ENCODE peak calls at places on chromosomes 6 and 20, in nine cellular contexts. One of them, this sample, is unnamed.

GRCh38 chr6:129875610-129876515 is 14.7 kb upstream of the TMEM244 start:
- DNase-seq in SHP77: no peak
- DNase-seq in progenitor cell of endocrine pancreas: no peak
- DNase-seq in iPS DF 6.9: no peak
- DNase-seq in activated T-cell treated with anti-CD3 and anti-CD28 coated beads for 1 hour: no peak
- DNase-seq in activated T-helper 1 cell treated with anti-CD3 and anti-CD28 coated beads, Interleukin-2, amount 50 U/mL, for 16 hours: no peak
- DNase-seq in NCI-H2081 treated with DMSO at 0.1 percent for 48 hours: no peak
- DNase-seq in ureter: no peak
- DNase-seq in endodermal cell: no peak
- DNase-seq in this sample: no peak

GRCh38 chr20:44805991-44806729 is 4.2 kb downstream of the RIMS4 start:
- DNase-seq in ureter: peak
- DNase-seq in SHP77: no peak
- DNase-seq in activated T-helper 1 cell treated with anti-CD3 and anti-CD28 coated beads, Interleukin-2, amount 50 U/mL, for 16 hours: no peak
- DNase-seq in activated T-cell treated with anti-CD3 and anti-CD28 coated beads for 1 hour: no peak
- DNase-seq in progenitor cell of endocrine pancreas: no peak
- DNase-seq in iPS DF 6.9: peak
- DNase-seq in NCI-H2081 treated with DMSO at 0.1 percent for 48 hours: no peak
- DNase-seq in endodermal cell: peak
- DNase-seq in this sample: no peak

GRCh38 chr20:60115452-60115851 is 157.2 kb downstream of the CDH26 start:
- DNase-seq in iPS DF 6.9: no peak
- DNase-seq in SHP77: no peak
- DNase-seq in endodermal cell: no peak
- DNase-seq in progenitor cell of endocrine pancreas: no peak
- DNase-seq in activated T-helper 1 cell treated with anti-CD3 and anti-CD28 coated beads, Interleukin-2, amount 50 U/mL, for 16 hours: no peak
- DNase-seq in activated T-cell treated with anti-CD3 and anti-CD28 coated beads for 1 hour: no peak
- DNase-seq in ureter: no peak
- DNase-seq in NCI-H2081 treated with DMSO at 0.1 percent for 48 hours: no peak
- DNase-seq in this sample: no peak

GRCh38 chr6:53369051-53369450 is 20.3 kb upstream of the ELOVL5 start:
- DNase-seq in SHP77: no peak
- DNase-seq in activated T-helper 1 cell treated with anti-CD3 and anti-CD28 coated beads, Interleukin-2, amount 50 U/mL, for 16 hours: no peak
- DNase-seq in ureter: no peak
- DNase-seq in progenitor cell of endocrine pancreas: no peak
- DNase-seq in activated T-cell treated with anti-CD3 and anti-CD28 coated beads for 1 hour: no peak
- DNase-seq in iPS DF 6.9: no peak
- DNase-seq in NCI-H2081 treated with DMSO at 0.1 percent for 48 hours: no peak
- DNase-seq in endodermal cell: no peak
- DNase-seq in this sample: no peak

GRCh38 chr6:133128191-133128590 is 113.0 kb upstream of the EYA4 start:
- DNase-seq in iPS DF 6.9: no peak
- DNase-seq in endodermal cell: no peak
- DNase-seq in activated T-helper 1 cell treated with anti-CD3 and anti-CD28 coated beads, Interleukin-2, amount 50 U/mL, for 16 hours: no peak
- DNase-seq in ureter: no peak
- DNase-seq in activated T-cell treated with anti-CD3 and anti-CD28 coated beads for 1 hour: no peak
- DNase-seq in SHP77: no peak
- DNase-seq in NCI-H2081 treated with DMSO at 0.1 percent for 48 hours: no peak
- DNase-seq in progenitor cell of endocrine pancreas: no peak
- DNase-seq in this sample: no peak

GRCh38 chr6:41706876-41707564 is 28.4 kb downstream of the TFEB start:
- DNase-seq in NCI-H2081 treated with DMSO at 0.1 percent for 48 hours: no peak
- DNase-seq in ureter: no peak
- DNase-seq in endodermal cell: no peak
- DNase-seq in activated T-cell treated with anti-CD3 and anti-CD28 coated beads for 1 hour: no peak
- DNase-seq in iPS DF 6.9: no peak
- DNase-seq in SHP77: no peak
- DNase-seq in activated T-helper 1 cell treated with anti-CD3 and anti-CD28 coated beads, Interleukin-2, amount 50 U/mL, for 16 hours: no peak
- DNase-seq in progenitor cell of endocrine pancreas: no peak
- DNase-seq in this sample: no peak

GRCh38 chr6:42451595-42452170 is at the start of gene TRERF1:
- DNase-seq in NCI-H2081 treated with DMSO at 0.1 percent for 48 hours: peak
- DNase-seq in SHP77: peak
- DNase-seq in iPS DF 6.9: no peak
- DNase-seq in progenitor cell of endocrine pancreas: peak
- DNase-seq in ureter: peak
- DNase-seq in activated T-cell treated with anti-CD3 and anti-CD28 coated beads for 1 hour: peak
- DNase-seq in activated T-helper 1 cell treated with anti-CD3 and anti-CD28 coated beads, Interleukin-2, amount 50 U/mL, for 16 hours: peak
- DNase-seq in endodermal cell: peak
- DNase-seq in this sample: peak

GRCh38 chr6:78701407-78701806 is 165.9 kb upstream of the IRAK1BP1 start:
- DNase-seq in SHP77: no peak
- DNase-seq in endodermal cell: no peak
- DNase-seq in progenitor cell of endocrine pancreas: no peak
- DNase-seq in iPS DF 6.9: no peak
- DNase-seq in activated T-cell treated with anti-CD3 and anti-CD28 coated beads for 1 hour: no peak
- DNase-seq in NCI-H2081 treated with DMSO at 0.1 percent for 48 hours: no peak
- DNase-seq in activated T-helper 1 cell treated with anti-CD3 and anti-CD28 coated beads, Interleukin-2, amount 50 U/mL, for 16 hours: no peak
- DNase-seq in ureter: no peak
- DNase-seq in this sample: no peak

GRCh38 chr20:49754596-49754995 is 40.9 kb upstream of the B4GALT5 start:
- DNase-seq in iPS DF 6.9: no peak
- DNase-seq in activated T-helper 1 cell treated with anti-CD3 and anti-CD28 coated beads, Interleukin-2, amount 50 U/mL, for 16 hours: no peak
- DNase-seq in SHP77: no peak
- DNase-seq in endodermal cell: no peak
- DNase-seq in NCI-H2081 treated with DMSO at 0.1 percent for 48 hours: no peak
- DNase-seq in activated T-cell treated with anti-CD3 and anti-CD28 coated beads for 1 hour: no peak
- DNase-seq in ureter: no peak
- DNase-seq in progenitor cell of endocrine pancreas: no peak
- DNase-seq in this sample: no peak

GRCh38 chr20:58755751-58756524 is 63.3 kb downstream of the NPEPL1 start:
- DNase-seq in activated T-helper 1 cell treated with anti-CD3 and anti-CD28 coated beads, Interleukin-2, amount 50 U/mL, for 16 hours: no peak
- DNase-seq in SHP77: no peak
- DNase-seq in progenitor cell of endocrine pancreas: no peak
- DNase-seq in iPS DF 6.9: no peak
- DNase-seq in ureter: no peak
- DNase-seq in activated T-cell treated with anti-CD3 and anti-CD28 coated beads for 1 hour: no peak
- DNase-seq in endodermal cell: peak
- DNase-seq in NCI-H2081 treated with DMSO at 0.1 percent for 48 hours: no peak
- DNase-seq in this sample: no peak

GRCh38 chr6:170405311-170405975 is 98.9 kb downstream of the FAM120B start:
- DNase-seq in NCI-H2081 treated with DMSO at 0.1 percent for 48 hours: no peak
- DNase-seq in activated T-helper 1 cell treated with anti-CD3 and anti-CD28 coated beads, Interleukin-2, amount 50 U/mL, for 16 hours: no peak
- DNase-seq in ureter: no peak
- DNase-seq in iPS DF 6.9: no peak
- DNase-seq in activated T-cell treated with anti-CD3 and anti-CD28 coated beads for 1 hour: no peak
- DNase-seq in endodermal cell: no peak
- DNase-seq in SHP77: no peak
- DNase-seq in progenitor cell of endocrine pancreas: no peak
- DNase-seq in this sample: no peak

GRCh38 chr20:18388860-18389259 is 78.0 kb downstream of the DZANK1 start:
- DNase-seq in progenitor cell of endocrine pancreas: no peak
- DNase-seq in activated T-cell treated with anti-CD3 and anti-CD28 coated beads for 1 hour: no peak
- DNase-seq in NCI-H2081 treated with DMSO at 0.1 percent for 48 hours: no peak
- DNase-seq in endodermal cell: no peak
- DNase-seq in SHP77: no peak
- DNase-seq in iPS DF 6.9: no peak
- DNase-seq in ureter: no peak
- DNase-seq in activated T-helper 1 cell treated with anti-CD3 and anti-CD28 coated beads, Interleukin-2, amount 50 U/mL, for 16 hours: no peak
- DNase-seq in this sample: no peak

GRCh38 chr20:4812216-4812615 is 90.5 kb downstream of the PRND start:
- DNase-seq in ureter: no peak
- DNase-seq in endodermal cell: no peak
- DNase-seq in iPS DF 6.9: no peak
- DNase-seq in activated T-helper 1 cell treated with anti-CD3 and anti-CD28 coated beads, Interleukin-2, amount 50 U/mL, for 16 hours: no peak
- DNase-seq in NCI-H2081 treated with DMSO at 0.1 percent for 48 hours: no peak
- DNase-seq in activated T-cell treated with anti-CD3 and anti-CD28 coated beads for 1 hour: no peak
- DNase-seq in progenitor cell of endocrine pancreas: no peak
- DNase-seq in SHP77: no peak
- DNase-seq in this sample: no peak

GRCh38 chr6:151060096-151060741 is 179.5 kb upstream of the AKAP12 start:
- DNase-seq in activated T-helper 1 cell treated with anti-CD3 and anti-CD28 coated beads, Interleukin-2, amount 50 U/mL, for 16 hours: no peak
- DNase-seq in endodermal cell: no peak
- DNase-seq in SHP77: no peak
- DNase-seq in NCI-H2081 treated with DMSO at 0.1 percent for 48 hours: no peak
- DNase-seq in activated T-cell treated with anti-CD3 and anti-CD28 coated beads for 1 hour: no peak
- DNase-seq in iPS DF 6.9: no peak
- DNase-seq in ureter: no peak
- DNase-seq in progenitor cell of endocrine pancreas: no peak
- DNase-seq in this sample: no peak

GRCh38 chr6:14917101-14917500 is 328.8 kb upstream of the JARID2 start:
- DNase-seq in progenitor cell of endocrine pancreas: no peak
- DNase-seq in SHP77: no peak
- DNase-seq in iPS DF 6.9: no peak
- DNase-seq in ureter: no peak
- DNase-seq in activated T-helper 1 cell treated with anti-CD3 and anti-CD28 coated beads, Interleukin-2, amount 50 U/mL, for 16 hours: no peak
- DNase-seq in NCI-H2081 treated with DMSO at 0.1 percent for 48 hours: no peak
- DNase-seq in activated T-cell treated with anti-CD3 and anti-CD28 coated beads for 1 hour: no peak
- DNase-seq in endodermal cell: no peak
- DNase-seq in this sample: no peak

GRCh38 chr6:25713802-25714201 is 40.7 kb upstream of the SLC17A4 start:
- DNase-seq in SHP77: no peak
- DNase-seq in iPS DF 6.9: no peak
- DNase-seq in NCI-H2081 treated with DMSO at 0.1 percent for 48 hours: peak
- DNase-seq in activated T-helper 1 cell treated with anti-CD3 and anti-CD28 coated beads, Interleukin-2, amount 50 U/mL, for 16 hours: no peak
- DNase-seq in endodermal cell: no peak
- DNase-seq in ureter: no peak
- DNase-seq in activated T-cell treated with anti-CD3 and anti-CD28 coated beads for 1 hour: no peak
- DNase-seq in progenitor cell of endocrine pancreas: no peak
- DNase-seq in this sample: peak

GRCh38 chr20:38658879-38659612 is 57.4 kb downstream of the ARHGAP40 start:
- DNase-seq in SHP77: peak
- DNase-seq in endodermal cell: peak
- DNase-seq in NCI-H2081 treated with DMSO at 0.1 percent for 48 hours: peak
- DNase-seq in activated T-helper 1 cell treated with anti-CD3 and anti-CD28 coated beads, Interleukin-2, amount 50 U/mL, for 16 hours: peak
- DNase-seq in progenitor cell of endocrine pancreas: peak
- DNase-seq in ureter: no peak
- DNase-seq in activated T-cell treated with anti-CD3 and anti-CD28 coated beads for 1 hour: no peak
- DNase-seq in iPS DF 6.9: no peak
- DNase-seq in this sample: no peak

GRCh38 chr6:20217476-20217855 is 5.2 kb upstream of the MBOAT1 start:
- DNase-seq in activated T-cell treated with anti-CD3 and anti-CD28 coated beads for 1 hour: no peak
- DNase-seq in SHP77: no peak
- DNase-seq in NCI-H2081 treated with DMSO at 0.1 percent for 48 hours: no peak
- DNase-seq in iPS DF 6.9: no peak
- DNase-seq in progenitor cell of endocrine pancreas: no peak
- DNase-seq in endodermal cell: no peak
- DNase-seq in ureter: no peak
- DNase-seq in activated T-helper 1 cell treated with anti-CD3 and anti-CD28 coated beads, Interleukin-2, amount 50 U/mL, for 16 hours: no peak
- DNase-seq in this sample: no peak

GRCh38 chr20:44651507-44652373 is at the start of gene ADA:
- DNase-seq in endodermal cell: peak
- DNase-seq in ureter: no peak
- DNase-seq in SHP77: peak
- DNase-seq in activated T-helper 1 cell treated with anti-CD3 and anti-CD28 coated beads, Interleukin-2, amount 50 U/mL, for 16 hours: peak
- DNase-seq in NCI-H2081 treated with DMSO at 0.1 percent for 48 hours: no peak
- DNase-seq in activated T-cell treated with anti-CD3 and anti-CD28 coated beads for 1 hour: peak
- DNase-seq in progenitor cell of endocrine pancreas: peak
- DNase-seq in iPS DF 6.9: no peak
- DNase-seq in this sample: no peak

GRCh38 chr6:42978487-42978792 is 541 bp downstream of the PEX6 start:
- DNase-seq in progenitor cell of endocrine pancreas: peak
- DNase-seq in iPS DF 6.9: no peak
- DNase-seq in ureter: no peak
- DNase-seq in activated T-cell treated with anti-CD3 and anti-CD28 coated beads for 1 hour: no peak
- DNase-seq in endodermal cell: peak
- DNase-seq in activated T-helper 1 cell treated with anti-CD3 and anti-CD28 coated beads, Interleukin-2, amount 50 U/mL, for 16 hours: no peak
- DNase-seq in NCI-H2081 treated with DMSO at 0.1 percent for 48 hours: no peak
- DNase-seq in SHP77: peak
- DNase-seq in this sample: no peak

GRCh38 chr6:53854843-53855567 is 60.2 kb downstream of the LRRC1 start:
- DNase-seq in ureter: no peak
- DNase-seq in activated T-helper 1 cell treated with anti-CD3 and anti-CD28 coated beads, Interleukin-2, amount 50 U/mL, for 16 hours: no peak
- DNase-seq in iPS DF 6.9: no peak
- DNase-seq in activated T-cell treated with anti-CD3 and anti-CD28 coated beads for 1 hour: no peak
- DNase-seq in endodermal cell: no peak
- DNase-seq in progenitor cell of endocrine pancreas: no peak
- DNase-seq in SHP77: no peak
- DNase-seq in NCI-H2081 treated with DMSO at 0.1 percent for 48 hours: no peak
- DNase-seq in this sample: no peak

GRCh38 chr6:141309295-141309694 is 823.4 kb upstream of the GJE1 start:
- DNase-seq in SHP77: no peak
- DNase-seq in activated T-cell treated with anti-CD3 and anti-CD28 coated beads for 1 hour: no peak
- DNase-seq in endodermal cell: no peak
- DNase-seq in NCI-H2081 treated with DMSO at 0.1 percent for 48 hours: no peak
- DNase-seq in activated T-helper 1 cell treated with anti-CD3 and anti-CD28 coated beads, Interleukin-2, amount 50 U/mL, for 16 hours: no peak
- DNase-seq in iPS DF 6.9: no peak
- DNase-seq in ureter: no peak
- DNase-seq in progenitor cell of endocrine pancreas: no peak
- DNase-seq in this sample: no peak

GRCh38 chr6:12769556-12770255 is 53.1 kb downstream of the PHACTR1 start:
- DNase-seq in SHP77: no peak
- DNase-seq in activated T-helper 1 cell treated with anti-CD3 and anti-CD28 coated beads, Interleukin-2, amount 50 U/mL, for 16 hours: no peak
- DNase-seq in NCI-H2081 treated with DMSO at 0.1 percent for 48 hours: no peak
- DNase-seq in endodermal cell: no peak
- DNase-seq in progenitor cell of endocrine pancreas: no peak
- DNase-seq in iPS DF 6.9: no peak
- DNase-seq in ureter: no peak
- DNase-seq in activated T-cell treated with anti-CD3 and anti-CD28 coated beads for 1 hour: no peak
- DNase-seq in this sample: no peak

GRCh38 chr6:15077964-15078363 is 167.9 kb upstream of the JARID2 start:
- DNase-seq in ureter: no peak
- DNase-seq in endodermal cell: peak
- DNase-seq in NCI-H2081 treated with DMSO at 0.1 percent for 48 hours: no peak
- DNase-seq in activated T-helper 1 cell treated with anti-CD3 and anti-CD28 coated beads, Interleukin-2, amount 50 U/mL, for 16 hours: no peak
- DNase-seq in iPS DF 6.9: peak
- DNase-seq in activated T-cell treated with anti-CD3 and anti-CD28 coated beads for 1 hour: no peak
- DNase-seq in SHP77: no peak
- DNase-seq in progenitor cell of endocrine pancreas: no peak
- DNase-seq in this sample: no peak

GRCh38 chr6:97689078-97689754 is 406.2 kb upstream of the MMS22L start:
- DNase-seq in activated T-helper 1 cell treated with anti-CD3 and anti-CD28 coated beads, Interleukin-2, amount 50 U/mL, for 16 hours: no peak
- DNase-seq in progenitor cell of endocrine pancreas: no peak
- DNase-seq in NCI-H2081 treated with DMSO at 0.1 percent for 48 hours: no peak
- DNase-seq in SHP77: no peak
- DNase-seq in endodermal cell: peak
- DNase-seq in ureter: no peak
- DNase-seq in activated T-cell treated with anti-CD3 and anti-CD28 coated beads for 1 hour: no peak
- DNase-seq in iPS DF 6.9: no peak
- DNase-seq in this sample: no peak

GRCh38 chr6:5507056-5507722 is 245.9 kb downstream of the FARS2 start:
- DNase-seq in activated T-helper 1 cell treated with anti-CD3 and anti-CD28 coated beads, Interleukin-2, amount 50 U/mL, for 16 hours: no peak
- DNase-seq in endodermal cell: no peak
- DNase-seq in iPS DF 6.9: no peak
- DNase-seq in activated T-cell treated with anti-CD3 and anti-CD28 coated beads for 1 hour: no peak
- DNase-seq in NCI-H2081 treated with DMSO at 0.1 percent for 48 hours: no peak
- DNase-seq in progenitor cell of endocrine pancreas: no peak
- DNase-seq in ureter: no peak
- DNase-seq in SHP77: no peak
- DNase-seq in this sample: no peak

GRCh38 chr6:158784505-158784904 is 34.7 kb downstream of the EZR start:
- DNase-seq in ureter: no peak
- DNase-seq in activated T-cell treated with anti-CD3 and anti-CD28 coated beads for 1 hour: no peak
- DNase-seq in endodermal cell: no peak
- DNase-seq in NCI-H2081 treated with DMSO at 0.1 percent for 48 hours: no peak
- DNase-seq in SHP77: no peak
- DNase-seq in activated T-helper 1 cell treated with anti-CD3 and anti-CD28 coated beads, Interleukin-2, amount 50 U/mL, for 16 hours: no peak
- DNase-seq in iPS DF 6.9: no peak
- DNase-seq in progenitor cell of endocrine pancreas: no peak
- DNase-seq in this sample: no peak

GRCh38 chr20:17059465-17059864 is 167.4 kb upstream of the PCSK2 start:
- DNase-seq in iPS DF 6.9: no peak
- DNase-seq in progenitor cell of endocrine pancreas: no peak
- DNase-seq in endodermal cell: no peak
- DNase-seq in activated T-cell treated with anti-CD3 and anti-CD28 coated beads for 1 hour: no peak
- DNase-seq in SHP77: peak
- DNase-seq in ureter: no peak
- DNase-seq in NCI-H2081 treated with DMSO at 0.1 percent for 48 hours: no peak
- DNase-seq in activated T-helper 1 cell treated with anti-CD3 and anti-CD28 coated beads, Interleukin-2, amount 50 U/mL, for 16 hours: no peak
- DNase-seq in this sample: no peak

GRCh38 chr6:36838896-36839818 is at the start of gene CPNE5:
- DNase-seq in progenitor cell of endocrine pancreas: no peak
- DNase-seq in activated T-cell treated with anti-CD3 and anti-CD28 coated beads for 1 hour: no peak
- DNase-seq in endodermal cell: peak
- DNase-seq in NCI-H2081 treated with DMSO at 0.1 percent for 48 hours: no peak
- DNase-seq in ureter: no peak
- DNase-seq in SHP77: no peak
- DNase-seq in activated T-helper 1 cell treated with anti-CD3 and anti-CD28 coated beads, Interleukin-2, amount 50 U/mL, for 16 hours: no peak
- DNase-seq in iPS DF 6.9: no peak
- DNase-seq in this sample: no peak

GRCh38 chr6:75204222-75204958 is 1.5 kb downstream of the COL12A1 start:
- DNase-seq in endodermal cell: peak
- DNase-seq in iPS DF 6.9: no peak
- DNase-seq in NCI-H2081 treated with DMSO at 0.1 percent for 48 hours: no peak
- DNase-seq in activated T-helper 1 cell treated with anti-CD3 and anti-CD28 coated beads, Interleukin-2, amount 50 U/mL, for 16 hours: no peak
- DNase-seq in ureter: peak
- DNase-seq in progenitor cell of endocrine pancreas: peak
- DNase-seq in activated T-cell treated with anti-CD3 and anti-CD28 coated beads for 1 hour: no peak
- DNase-seq in SHP77: peak
- DNase-seq in this sample: peak

GRCh38 chr6:170188571-170189001 is 102.3 kb downstream of the DLL1 start:
- DNase-seq in ureter: no peak
- DNase-seq in SHP77: no peak
- DNase-seq in endodermal cell: no peak
- DNase-seq in NCI-H2081 treated with DMSO at 0.1 percent for 48 hours: no peak
- DNase-seq in activated T-helper 1 cell treated with anti-CD3 and anti-CD28 coated beads, Interleukin-2, amount 50 U/mL, for 16 hours: no peak
- DNase-seq in progenitor cell of endocrine pancreas: no peak
- DNase-seq in iPS DF 6.9: no peak
- DNase-seq in activated T-cell treated with anti-CD3 and anti-CD28 coated beads for 1 hour: no peak
- DNase-seq in this sample: no peak

This sample was measured in NCI-H1694 treated with DMSO at 0.1 percent for 48 hours.